ENCODE peak calls at places on chromosomes 6 and 20, in eight cellular contexts. V, X, H, S, D, O, K and J are unnamed samples.

GRCh38 chr6:82494367-82494766 is 130.8 kb downstream of the TPBG start:
- DNase-seq in X (peak), K (no peak), V (no peak), S (no peak), O (no peak), H (no peak), D (peak), J (no peak)

GRCh38 chr6:165847407-165848098 is 184.5 kb upstream of the PDE10A start:
- DNase-seq in V (no peak), H (no peak), S (no peak), K (peak), D (no peak), X (no peak), O (no peak), J (no peak)

GRCh38 chr20:8755340-8756118 is 313.4 kb upstream of the PLCB4 start:
- DNase-seq in D (no peak), K (no peak), S (no peak), H (no peak), O (no peak), X (no peak), V (no peak), J (no peak)

GRCh38 chr20:31861346-31862156 is 8.8 kb downstream of the DUSP15 start:
- DNase-seq in V (peak), K (peak), D (peak), X (peak), O (peak), H (no peak), S (peak), J (peak)

GRCh38 chr6:79798841-79799240 is 148.5 kb downstream of the ELOVL4 start:
- DNase-seq in D (no peak), K (no peak), S (no peak), H (no peak), X (no peak), V (no peak), O (no peak), J (no peak)

GRCh38 chr6:19524787-19525186 is 312.4 kb upstream of the ID4 start:
- DNase-seq in D (no peak), S (no peak), X (no peak), H (no peak), O (no peak), K (no peak), V (no peak), J (no peak)

GRCh38 chr20:15491564-15491963 is 1081.7 kb downstream of the KIF16B start:
- DNase-seq in D (peak), V (peak), X (no peak), K (peak), S (no peak), O (peak), H (no peak), J (no peak)

GRCh38 chr6:17381429-17382147 is 11.8 kb upstream of the CAP2 start:
- DNase-seq in D (no peak), O (no peak), S (peak), X (no peak), K (no peak), H (no peak), V (no peak), J (no peak)

GRCh38 chr20:37902504-37903313 is at the start of gene VSTM2L:
- DNase-seq in V (peak), D (peak), S (peak), X (peak), O (peak), H (no peak), K (peak), J (no peak)

GRCh38 chr6:129865013-129865412 is 3.9 kb upstream of the TMEM244 start:
- DNase-seq in X (no peak), H (no peak), S (no peak), O (no peak), D (no peak), V (no peak), K (no peak), J (no peak)

DNA sequence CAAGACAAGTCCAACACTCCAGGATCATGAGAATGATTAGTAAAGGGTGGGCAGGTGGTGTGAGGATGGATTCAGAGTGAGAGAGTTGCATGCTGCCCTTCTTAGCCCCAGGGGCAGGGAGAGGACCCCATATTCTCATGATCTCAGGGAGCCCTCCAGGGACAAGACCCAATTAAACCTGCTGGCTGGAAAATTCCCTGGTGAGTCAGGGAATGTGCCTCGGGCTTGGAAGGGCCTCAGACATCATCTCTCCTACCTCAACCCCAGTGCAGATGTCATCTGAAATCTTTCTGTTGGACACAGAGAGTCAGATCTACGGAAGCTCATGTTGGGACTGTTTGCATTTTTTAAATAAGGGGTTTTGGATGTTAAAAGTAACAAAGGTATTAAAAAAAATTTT is 9.2 kb upstream of the SIRPD start:
- DNase-seq in D (no peak), H (no peak), V (peak), X (no peak), K (peak), S (peak), O (no peak), J (no peak)
- TF ChIP-seq EZH2phosphoT487 in D (no peak), H (no peak), V (no peak), X (no peak), K (no peak), S (no peak), O (no peak), J (no peak)

GRCh38 chr6:160387887-160388286 is 39.7 kb downstream of the SLC22A3 start:
- DNase-seq in X (no peak), V (no peak), O (no peak), D (no peak), K (no peak), S (no peak), H (no peak), J (no peak)
- TF ChIP-seq EZH2phosphoT487 in X (no peak), V (no peak), O (no peak), D (no peak), K (no peak), S (no peak), H (no peak), J (no peak)

DNA sequence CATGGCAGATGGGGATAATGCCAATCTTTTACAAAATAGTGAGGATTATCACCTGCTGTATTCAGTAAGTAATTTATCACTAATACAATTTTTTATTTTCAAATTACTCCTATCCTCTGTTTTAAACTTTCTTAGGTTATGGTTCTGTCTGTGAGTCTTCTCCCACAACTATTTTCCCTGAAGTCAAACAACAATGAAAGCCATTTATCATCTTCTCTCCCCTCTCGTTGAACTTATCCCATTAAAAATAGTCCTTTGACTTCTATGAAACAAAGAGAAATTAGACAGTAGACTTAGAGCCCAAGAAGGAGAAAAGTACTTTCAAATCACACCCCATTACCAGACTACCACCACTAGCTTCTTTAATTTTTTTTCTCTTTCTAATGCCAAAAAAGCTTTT is 147.7 kb downstream of the SIM1 start:
- DNase-seq in X (no peak), O (no peak), D (no peak), K (no peak), S (no peak), V (no peak), H (no peak), J (no peak)
- TF ChIP-seq EZH2phosphoT487 in X (no peak), O (no peak), D (no peak), K (no peak), S (no peak), V (no peak), H (no peak), J (no peak)

DNA sequence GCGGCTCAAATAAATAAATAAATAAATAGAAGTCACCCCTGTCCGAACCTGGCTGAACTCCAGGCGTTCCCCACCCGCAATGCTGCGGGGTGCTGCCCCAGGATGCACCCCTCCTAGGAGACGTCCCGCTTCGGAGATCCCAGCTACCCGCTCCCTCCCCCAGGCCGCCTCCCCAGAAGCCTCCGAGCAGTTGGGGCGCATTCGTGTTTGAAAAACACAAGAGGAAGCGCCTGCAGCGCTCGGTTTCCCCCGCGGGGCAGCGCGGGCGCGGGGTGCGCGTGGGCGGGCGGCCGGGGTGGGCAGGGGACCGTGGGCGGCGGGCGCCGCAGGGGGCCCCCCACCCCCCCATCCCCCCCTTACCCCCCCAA is 27.3 kb downstream of the SERPINB9 start:
- DNase-seq in X (peak), O (peak), H (no peak), V (no peak), D (peak), K (no peak), S (peak), J (no peak)
- TF ChIP-seq EZH2phosphoT487 in X (no peak), O (no peak), H (no peak), V (no peak), D (no peak), K (no peak), S (no peak), J (no peak)

DNA sequence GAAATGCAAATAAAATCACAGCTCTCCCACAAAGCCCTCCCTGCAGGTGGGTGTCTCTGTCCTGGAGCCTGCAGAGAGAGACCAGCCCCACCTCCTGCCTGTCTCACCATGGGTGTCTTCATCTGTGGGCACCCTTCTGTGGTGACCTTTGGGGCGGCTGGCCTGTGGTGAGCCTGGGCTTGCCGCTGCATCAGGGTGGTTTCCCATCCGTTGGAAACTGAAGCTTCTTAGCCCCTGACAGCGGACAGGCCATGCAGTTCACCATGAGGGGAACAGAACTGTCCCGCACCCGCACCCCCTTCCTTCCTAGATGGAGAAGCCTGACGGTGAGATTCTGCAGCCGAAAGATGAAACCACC is 42.3 kb upstream of the FRMD1 start:
- DNase-seq in S (no peak), O (no peak), H (no peak), D (no peak), V (no peak), X (peak), K (no peak), J (no peak)
- TF ChIP-seq EZH2phosphoT487 in S (no peak), O (no peak), H (no peak), D (no peak), V (no peak), X (no peak), K (no peak), J (no peak)

GRCh38 chr6:110357298-110357695 is 852 bp downstream of the METTL24 start:
- DNase-seq in V (no peak), K (no peak), O (no peak), H (no peak), X (no peak), D (no peak), S (no peak), J (no peak)
- TF ChIP-seq EZH2phosphoT487 in V (no peak), K (no peak), O (no peak), H (no peak), X (no peak), D (no peak), S (no peak), J (no peak)

DNA sequence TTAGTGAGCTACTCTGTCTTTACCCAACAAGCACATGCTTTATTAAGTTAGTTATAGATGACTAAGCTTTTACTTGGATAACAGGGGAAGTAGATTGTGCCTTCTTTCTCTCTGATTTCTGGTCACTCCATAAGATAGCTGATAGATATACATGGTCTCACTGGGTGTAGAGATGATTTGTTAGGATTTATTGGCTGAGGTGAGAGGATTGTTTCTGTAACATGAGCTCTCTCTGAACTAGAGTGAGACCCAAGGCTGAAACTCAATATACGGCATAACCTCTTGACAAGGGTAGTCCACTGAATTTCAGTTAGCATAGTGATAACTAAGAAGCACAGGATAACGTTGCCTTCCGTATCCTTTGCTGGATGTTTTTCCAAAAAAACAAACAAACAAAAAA is 210.3 kb downstream of the PTPRK start:
- DNase-seq in D (no peak), S (no peak), K (no peak), H (no peak), O (no peak), X (no peak), V (no peak), J (no peak)
- TF ChIP-seq EZH2phosphoT487 in D (no peak), S (no peak), K (no peak), H (no peak), O (no peak), X (no peak), V (no peak), J (no peak)